ENCODE peak calls at places on chromosomes 5 and 9, in seven cellular contexts. S is neuronal stem cell, Z is IMR-90, E is H9, R is mesenchymal stem cell, C is H1, A is mesendoderm. G is an unnamed sample.

GRCh38 chr5:151717390-151717789 is 30.7 kb upstream of the SPARC start:
- DNase-seq in S (no peak), Z (no peak), E (no peak), R (no peak), C (no peak), A (no peak), G (no peak)

GRCh38 chr9:107707419-107707837 is 217.9 kb upstream of the KLF4 start:
- DNase-seq in S (no peak), Z (peak), E (no peak), R (peak), C (no peak), A (no peak), G (peak)

GRCh38 chr5:123367739-123368138 is 55.5 kb downstream of the CEP120 start:
- DNase-seq in S (no peak), Z (peak), E (no peak), R (peak), C (no peak), A (peak), G (peak)

GRCh38 chr5:87735918-87736317 is 323.2 kb upstream of the CCNH start:
- DNase-seq in S (no peak), Z (no peak), E (no peak), R (no peak), C (no peak), A (no peak), G (no peak)

GRCh38 chr5:68424799-68425537 is 209.4 kb downstream of the PIK3R1 start:
- DNase-seq in S (no peak), Z (peak), E (no peak), R (peak), C (no peak), A (no peak), G (no peak)

GRCh38 chr5:150261231-150261630 is 28.3 kb downstream of the CAMK2A start:
- DNase-seq in S (no peak), Z (peak), E (no peak), R (peak), C (no peak), A (no peak), G (no peak)

GRCh38 chr5:95969055-95969454 is 7.4 kb upstream of the ELL2 start:
- DNase-seq in S (no peak), Z (no peak), E (no peak), R (no peak), C (no peak), A (no peak), G (no peak)

GRCh38 chr9:134303601-134304000 is 22.7 kb upstream of the RXRA start:
- DNase-seq in S (no peak), Z (no peak), E (no peak), R (no peak), C (no peak), A (no peak), G (no peak)

GRCh38 chr9:112793213-112793810 is 42.8 kb downstream of the SNX30 start:
- DNase-seq in S (peak), Z (peak), E (peak), R (peak), C (peak), A (peak), G (peak)

GRCh38 chr5:120457839-120458507 is 6.1 kb upstream of the PRR16 start:
- DNase-seq in S (no peak), Z (peak), E (peak), R (peak), C (peak), A (peak), G (peak)

GRCh38 chr9:33139421-33140228 is 27.5 kb downstream of the B4GALT1 start:
- DNase-seq in S (no peak), Z (peak), E (no peak), R (peak), C (no peak), A (no peak), G (no peak)

GRCh38 chr9:13971910-13972655 is 341.9 kb downstream of the NFIB start:
- DNase-seq in S (no peak), Z (no peak), E (no peak), R (no peak), C (no peak), A (peak), G (no peak)

GRCh38 chr9:136907011-136907914 is 20.9 kb downstream of the TRAF2 start:
- DNase-seq in S (no peak), Z (no peak), E (peak), R (no peak), C (no peak), A (no peak), G (no peak)

GRCh38 chr9:113687680-113688371 is 188.3 kb upstream of the ZNF618 start:
- DNase-seq in S (no peak), Z (no peak), E (no peak), R (peak), C (no peak), A (peak), G (no peak)

GRCh38 chr9:86454701-86455402 is 100.6 kb upstream of the TUT7 start:
- DNase-seq in S (no peak), Z (peak), E (no peak), R (no peak), C (no peak), A (no peak), G (peak)

GRCh38 chr5:149731617-149732400 is 1.7 kb downstream of the PPARGC1B start:
- DNase-seq in S (peak), Z (peak), E (peak), R (peak), C (peak), A (peak), G (peak)

GRCh38 chr9:91836515-91836914 is 113.5 kb downstream of the ROR2 start:
- DNase-seq in S (no peak), Z (no peak), E (no peak), R (no peak), C (no peak), A (no peak), G (no peak)

GRCh38 chr9:83538890-83539238 is 663 bp upstream of the FRMD3 start:
- DNase-seq in S (no peak), Z (no peak), E (no peak), R (no peak), C (no peak), A (no peak), G (no peak)

GRCh38 chr5:151476054-151476453 is 28.7 kb downstream of the SLC36A1 start:
- DNase-seq in S (no peak), Z (no peak), E (no peak), R (no peak), C (no peak), A (no peak), G (no peak)

GRCh38 chr9:97468658-97469448 is 32.6 kb upstream of the TMOD1 start:
- DNase-seq in S (peak), Z (peak), E (peak), R (peak), C (peak), A (peak), G (peak)

GRCh38 chr5:122063836-122064235 is 14.2 kb downstream of the LOX start:
- DNase-seq in S (no peak), Z (peak), E (no peak), R (peak), C (no peak), A (no peak), G (peak)

DNA sequence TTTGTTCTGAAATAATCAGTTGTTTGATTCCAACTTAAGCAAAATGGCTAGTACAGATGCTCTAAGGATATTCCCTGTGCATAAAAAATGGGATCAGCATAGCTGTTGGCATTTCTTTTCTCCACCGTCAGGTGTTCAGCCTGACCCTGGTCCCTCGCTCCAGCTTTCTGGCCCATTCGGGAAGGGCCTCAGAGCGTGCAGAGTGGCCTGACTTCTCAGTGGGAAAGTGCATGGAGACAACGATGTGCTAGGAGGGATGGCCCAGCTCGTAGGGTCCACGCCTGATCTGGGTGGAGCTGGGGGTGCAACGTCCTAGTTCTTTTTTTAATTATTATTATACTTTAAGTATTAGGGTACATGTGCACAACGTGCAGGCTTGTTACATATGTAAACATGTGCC is 319.1 kb upstream of the IRX4 start:
- DNase-seq in S (no peak), Z (no peak), E (no peak), R (no peak), C (no peak), A (no peak), G (no peak)
- H2BK5ac ChIP-seq in S (no peak), Z (no peak), E (no peak), R (no peak), C (no peak), A (no peak), G (no peak)

GRCh38 chr9:35044071-35044470 is 28.4 kb downstream of the VCP start:
- DNase-seq in S (no peak), Z (no peak), E (no peak), R (no peak), C (no peak), A (peak), G (peak)
- H2BK5ac ChIP-seq in S (no peak), Z (no peak), E (no peak), R (no peak), C (no peak), A (no peak), G (no peak)

DNA sequence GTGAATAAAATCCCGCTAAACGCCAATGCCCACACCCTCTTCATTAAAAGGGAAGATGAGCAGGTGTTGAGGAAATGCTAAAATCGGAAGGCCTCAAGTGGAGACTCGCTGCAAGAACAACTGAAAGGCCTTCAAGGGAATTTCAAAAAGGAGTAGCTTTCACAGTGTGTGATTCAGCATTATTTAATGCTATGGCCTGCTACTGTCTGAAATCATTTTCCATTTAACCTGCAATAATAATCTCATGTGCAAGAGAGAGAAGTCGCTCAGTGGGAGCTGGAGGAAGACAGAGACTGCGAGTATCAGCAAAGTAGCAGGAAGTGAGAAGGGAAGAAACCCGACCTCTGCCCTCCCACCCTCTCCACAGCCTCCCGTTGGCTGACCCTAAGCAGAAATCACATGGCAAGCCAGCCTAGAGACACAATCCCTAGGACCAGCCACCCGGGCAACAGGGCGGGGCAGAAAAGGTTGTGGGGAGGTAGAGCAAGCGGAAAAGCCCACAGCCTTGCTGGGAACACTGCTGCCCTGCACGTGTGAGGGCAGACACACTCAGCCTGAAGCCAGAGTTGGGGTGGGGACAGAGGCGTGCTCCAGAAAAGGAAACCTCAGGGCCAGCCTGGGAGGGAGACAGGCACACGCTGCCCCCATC is 39.9 kb upstream of the CTSL start:
- DNase-seq in S (no peak), Z (peak), E (peak), R (peak), C (no peak), A (no peak), G (no peak)
- H2BK5ac ChIP-seq in S (no peak), Z (no peak), E (no peak), R (no peak), C (peak), A (no peak), G (no peak)

GRCh38 chr9:119963798-119964372 is 594.6 kb upstream of the BRINP1 start:
- DNase-seq in S (peak), Z (peak), E (peak), R (peak), C (peak), A (peak), G (peak)
- H2BK5ac ChIP-seq in S (no peak), Z (peak), E (no peak), R (peak), C (peak), A (no peak), G (peak)

G was measured in trophoblast cell.